ENCODE peak calls at places on chromosomes 7 and 10, in six cellular contexts. Q is K562, O is A549, A is GM12878, K is HepG2, V is endothelial cell of umbilical vein. R is an unnamed sample.

GRCh38 chr10:98323221-98324164 is 55.5 kb upstream of the LOXL4 start:
- DNase-seq in Q (peak), O (peak), A (no peak), K (peak), V (peak), R (peak)

GRCh38 chr10:8321990-8322389 is 267.5 kb downstream of the GATA3 start:
- DNase-seq in Q (no peak), O (no peak), A (no peak), K (no peak), V (no peak), R (no peak)

GRCh38 chr7:79434098-79434497 is 19.4 kb downstream of the MAGI2 start:
- DNase-seq in Q (no peak), O (no peak), A (no peak), K (no peak), V (no peak), R (no peak)

GRCh38 chr7:100093054-100093453 is 4.3 kb downstream of the COPS6 start:
- DNase-seq in Q (no peak), O (no peak), A (no peak), K (no peak), V (peak), R (no peak)

GRCh38 chr7:106369816-106370215 is 85.0 kb upstream of the NAMPT start:
- DNase-seq in Q (no peak), O (no peak), A (no peak), K (no peak), V (no peak), R (no peak)

GRCh38 chr10:76618641-76619040 is 1019.0 kb downstream of the KCNMA1 start:
- DNase-seq in Q (no peak), O (peak), A (no peak), K (no peak), V (no peak), R (no peak)

GRCh38 chr7:112337177-112337576 is 113.1 kb upstream of the IFRD1 start:
- DNase-seq in Q (no peak), O (no peak), A (no peak), K (no peak), V (peak), R (no peak)

GRCh38 chr7:130961128-130961601 is 227.2 kb upstream of the KLF14 start:
- DNase-seq in Q (no peak), O (peak), A (peak), K (no peak), V (no peak), R (peak)

GRCh38 chr7:1742555-1743303 is 72.7 kb downstream of the ELFN1 start:
- DNase-seq in Q (peak), O (no peak), A (no peak), K (no peak), V (peak), R (peak)

GRCh38 chr10:130782467-130782866 is 529.1 kb downstream of the TCERG1L start:
- DNase-seq in Q (no peak), O (peak), A (no peak), K (peak), V (no peak), R (peak)

GRCh38 chr7:99623702-99624447 is 7.1 kb downstream of the ZSCAN25 start:
- DNase-seq in Q (no peak), O (no peak), A (no peak), K (no peak), V (no peak), R (peak)

GRCh38 chr10:26438534-26439269 is 561 bp downstream of the APBB1IP start:
- DNase-seq in Q (no peak), O (no peak), A (no peak), K (no peak), V (no peak), R (peak)

GRCh38 chr10:23556727-23557440 is 118.0 kb downstream of the OTUD1 start:
- DNase-seq in Q (no peak), O (no peak), A (no peak), K (no peak), V (no peak), R (peak)

GRCh38 chr10:130021373-130021950 is 57.4 kb upstream of the EBF3 start:
- DNase-seq in Q (no peak), O (no peak), A (no peak), K (no peak), V (no peak), R (peak)

GRCh38 chr10:12628153-12628552 is 278.8 kb downstream of the CAMK1D start:
- DNase-seq in Q (no peak), O (no peak), A (no peak), K (no peak), V (no peak), R (no peak)

GRCh38 chr7:157667731-157668130 is 330.9 kb downstream of the DNAJB6 start:
- DNase-seq in Q (no peak), O (no peak), A (no peak), K (no peak), V (no peak), R (no peak)

GRCh38 chr7:27519801-27520200 is 142.9 kb downstream of the HIBADH start:
- DNase-seq in Q (no peak), O (no peak), A (no peak), K (no peak), V (no peak), R (no peak)

GRCh38 chr10:123180101-123180500 is 25.9 kb downstream of the BUB3 start:
- DNase-seq in Q (no peak), O (no peak), A (no peak), K (no peak), V (no peak), R (no peak)

GRCh38 chr10:21509391-21510217 is 15.9 kb downstream of the SKIDA1 start:
- DNase-seq in Q (no peak), O (no peak), A (no peak), K (no peak), V (no peak), R (no peak)

GRCh38 chr7:18295781-18296417 is 199.7 kb upstream of the HDAC9 start:
- DNase-seq in Q (no peak), O (no peak), A (no peak), K (no peak), V (no peak), R (no peak)

GRCh38 chr10:71927669-71928592 is 36.3 kb upstream of the CHST3 start:
- DNase-seq in Q (no peak), O (peak), A (no peak), K (peak), V (no peak), R (no peak)

GRCh38 chr10:59382831-59383295 is 20.5 kb upstream of the FAM13C start:
- DNase-seq in Q (no peak), O (no peak), A (no peak), K (no peak), V (no peak), R (no peak)

GRCh38 chr7:55066938-55067337 is 48.1 kb downstream of the EGFR start:
- DNase-seq in Q (no peak), O (no peak), A (no peak), K (no peak), V (no peak), R (no peak)

GRCh38 chr7:92735707-92736106 is 100.7 kb downstream of the CDK6 start:
- DNase-seq in Q (no peak), O (no peak), A (no peak), K (no peak), V (no peak), R (no peak)

GRCh38 chr7:11737723-11738122 is 94.3 kb downstream of the THSD7A start:
- DNase-seq in Q (no peak), O (no peak), A (no peak), K (no peak), V (peak), R (no peak)

GRCh38 chr10:113897693-113898618 is 43.5 kb downstream of the NHLRC2 start:
- DNase-seq in Q (no peak), O (no peak), A (no peak), K (no peak), V (no peak), R (peak)

GRCh38 chr10:26555719-26556368 is 117.7 kb downstream of the APBB1IP start:
- DNase-seq in Q (no peak), O (peak), A (no peak), K (peak), V (no peak), R (peak)

GRCh38 chr7:48703446-48703845 is 220.9 kb upstream of the CDC14C start:
- DNase-seq in Q (no peak), O (no peak), A (no peak), K (no peak), V (no peak), R (no peak)

GRCh38 chr7:48710995-48711394 is 213.4 kb upstream of the CDC14C start:
- DNase-seq in Q (no peak), O (no peak), A (no peak), K (no peak), V (no peak), R (no peak)

GRCh38 chr7:48708635-48709034 is 215.7 kb upstream of the CDC14C start:
- DNase-seq in Q (no peak), O (no peak), A (no peak), K (no peak), V (no peak), R (no peak)
- TF ChIP-seq MAX in Q (no peak), O (no peak), A (no peak), K (no peak), V (no peak), R (no peak)

GRCh38 chr10:103397191-103397825 is 882 bp downstream of the PDCD11 start:
- DNase-seq in Q (no peak), O (no peak), A (no peak), K (no peak), V (no peak), R (peak)

GRCh38 chr10:103396067-103396788 is at the start of the genes ATP5MK and PDCD11:
- DNase-seq in Q (peak), O (peak), A (peak), K (peak), V (peak), R (peak)

GRCh38 chr10:103395754-103396066 is 565 bp downstream of the ATP5MK start:
- DNase-seq in Q (no peak), O (peak), A (no peak), K (no peak), V (peak), R (no peak)

GRCh38 chr10:103394180-103394579 is 2.1 kb downstream of the ATP5MK start:
- DNase-seq in Q (peak), O (no peak), A (no peak), K (no peak), V (no peak), R (peak)

GRCh38 chr10:103396789-103397087 is 312 bp downstream of the PDCD11 start:
- DNase-seq in Q (no peak), O (no peak), A (no peak), K (no peak), V (no peak), R (no peak)
- TF ChIP-seq POLR2A in Q (no peak), O (no peak), A (no peak), K (no peak), V (no peak), R (no peak)

GRCh38 chr10:14360951-14361350 is 30.2 kb upstream of the FRMD4A start:
- DNase-seq in Q (no peak), O (no peak), A (no peak), K (no peak), V (no peak), R (no peak)
- TF ChIP-seq MYC in Q (no peak), O (no peak), A (no peak), K (no peak), V (no peak), R (no peak)

GRCh38 chr7:142412551-142413193 is 154.8 kb upstream of the PRSS58 start:
- DNase-seq in Q (peak), O (peak), A (no peak), K (peak), V (peak), R (peak)
- TF ChIP-seq MAX in Q (no peak), O (no peak), A (no peak), K (no peak), V (no peak), R (no peak)

GRCh38 chr7:151087247-151088018 is 1.2 kb downstream of the AGAP3 start:
- DNase-seq in Q (peak), O (peak), A (no peak), K (peak), V (peak), R (peak)
- TF ChIP-seq POLR2A in Q (peak), O (peak), A (peak), K (no peak), V (peak), R (no peak)

DNA sequence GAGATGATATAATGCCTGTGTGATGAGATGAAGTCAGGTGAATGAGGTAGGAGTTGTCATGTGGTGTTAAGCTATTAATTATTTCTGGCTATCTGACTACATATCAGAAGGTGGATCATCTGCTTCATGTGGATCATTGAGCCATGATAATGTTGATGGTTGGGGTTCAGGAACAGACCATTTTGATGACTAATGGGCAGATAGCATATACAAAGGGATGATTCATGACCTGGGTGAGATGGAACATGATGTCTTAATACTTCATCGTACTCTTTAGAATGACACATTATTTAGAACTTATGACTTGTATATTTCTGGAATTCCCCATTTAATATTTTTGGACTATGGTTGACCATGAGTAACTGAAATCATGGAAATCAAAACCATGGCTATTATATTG is 155.1 kb downstream of the OR13A1 start:
- DNase-seq in Q (no peak), O (peak), A (no peak), K (no peak), V (peak), R (no peak)
- TF ChIP-seq MYC in Q (no peak), O (no peak), A (no peak), K (no peak), V (no peak), R (no peak)